ENCODE peak calls at places on chromosomes 16 and 17, in five cellular contexts. V is CD4-positive, CD25-positive, alpha-beta regulatory T cell; R is heart right ventricle; W is CD4-positive, alpha-beta memory T cell; A is transverse colon. Z is an unnamed sample. For H3K27me3 and H3K9me3, the result is how much of the 10 kb centered on the place peaks cover.

GRCh38 chr17:48575066-48575582 is 3.0 kb downstream of the HOXB4 start:
- DNase-seq in V (no peak), R (no peak), W (no peak), A (no peak), Z (no peak)

GRCh38 chr17:52233176-52233575 is 74.7 kb upstream of the CA10 start:
- DNase-seq in V (no peak), R (no peak), W (no peak), A (no peak), Z (no peak)

GRCh38 chr17:1847191-1847590 is 17.4 kb downstream of the RPA1 start:
- DNase-seq in V (no peak), R (peak), W (no peak), A (no peak), Z (no peak)

GRCh38 chr17:7340179-7340578 is 3.9 kb downstream of the ACAP1 start:
- DNase-seq in V (no peak), R (no peak), W (no peak), A (no peak), Z (no peak)

GRCh38 chr17:46889992-46890564 is 32.9 kb upstream of the GOSR2 start:
- DNase-seq in V (no peak), R (no peak), W (no peak), A (no peak), Z (no peak)

GRCh38 chr16:54651851-54652770 is 278.6 kb upstream of the IRX5 start:
- DNase-seq in V (no peak), R (no peak), W (no peak), A (no peak), Z (no peak)

GRCh38 chr17:30074726-30075125 is 41.9 kb upstream of the NSRP1 start:
- DNase-seq in V (no peak), R (no peak), W (no peak), A (no peak), Z (no peak)

GRCh38 chr16:60605176-60605575 is 1431.1 kb downstream of the CDH8 start:
- DNase-seq in V (no peak), R (no peak), W (no peak), A (no peak), Z (no peak)

GRCh38 chr16:55691771-55692170 is 36.0 kb downstream of the SLC6A2 start:
- DNase-seq in V (no peak), R (no peak), W (no peak), A (no peak), Z (no peak)

GRCh38 chr16:27639588-27640276 is 89.8 kb downstream of the KATNIP start:
- DNase-seq in V (no peak), R (peak), W (peak), A (no peak), Z (no peak)

GRCh38 chr16:12976936-12977335 is 75.5 kb downstream of the SHISA9 start:
- DNase-seq in V (no peak), R (no peak), W (no peak), A (no peak), Z (no peak)

GRCh38 chr16:51615141-51615540 is 464.1 kb upstream of the SALL1 start:
- DNase-seq in V (no peak), R (no peak), W (no peak), A (no peak), Z (no peak)

GRCh38 chr16:69727916-69728270 is 1.5 kb upstream of the NQO1 start:
- DNase-seq in V (no peak), R (no peak), W (no peak), A (no peak), Z (no peak)

GRCh38 chr17:61000911-61001310 is 323.3 kb downstream of the BCAS3 start:
- DNase-seq in V (no peak), R (no peak), W (no peak), A (no peak), Z (no peak)

GRCh38 chr16:8623634-8624033 is 2.1 kb downstream of the METTL22 start:
- DNase-seq in V (no peak), R (no peak), W (no peak), A (no peak), Z (no peak)

GRCh38 chr17:43085489-43085888 is 39.7 kb downstream of the BRCA1 start:
- DNase-seq in V (no peak), R (no peak), W (no peak), A (no peak), Z (no peak)

GRCh38 chr16:70331588-70332358 is 14.9 kb upstream of the DDX19A start:
- DNase-seq in V (no peak), R (no peak), W (no peak), A (no peak), Z (no peak)

GRCh38 chr16:68396481-68396880 is 51.8 kb downstream of the SMPD3 start:
- DNase-seq in V (peak), R (no peak), W (peak), A (peak), Z (peak)

GRCh38 chr17:66437466-66438026 is 135.1 kb downstream of the PRKCA start:
- DNase-seq in V (no peak), R (no peak), W (no peak), A (no peak), Z (no peak)

GRCh38 chr17:40666366-40666765 is 1.4 kb upstream of the KRT222 start:
- DNase-seq in V (no peak), R (no peak), W (no peak), A (no peak), Z (no peak)
- H3K27me3 ChIP-seq in V (under half), R (under half), W (under half), A (half or more), Z (under half)

DNA sequence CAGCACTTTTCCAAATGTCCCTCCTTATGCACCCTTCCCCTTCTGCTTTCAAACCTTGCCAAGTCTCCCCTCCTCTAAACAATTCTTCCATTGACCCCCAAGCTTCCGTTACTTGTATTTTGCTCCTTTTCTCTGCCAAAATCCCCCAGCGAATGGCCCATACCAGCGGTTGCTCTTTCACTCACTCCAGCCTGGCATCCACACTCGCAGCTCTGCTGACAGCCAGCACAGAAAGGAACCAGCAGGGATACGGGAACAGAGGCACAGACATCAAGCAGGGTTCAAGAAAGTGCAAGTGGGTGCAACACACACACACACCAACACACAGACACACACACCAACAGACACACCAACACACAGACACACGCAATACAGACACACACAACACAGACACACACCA is 2.8 kb downstream of the CDRT4 start:
- DNase-seq in V (no peak), R (no peak), W (no peak), A (no peak), Z (no peak)
- H3K27ac ChIP-seq in V (no peak), R (no peak), W (no peak), A (peak), Z (no peak)

GRCh38 chr16:85310868-85311585 is 198.8 kb upstream of the CIBAR2 start:
- DNase-seq in V (peak), R (no peak), W (no peak), A (no peak), Z (no peak)

GRCh38 chr16:85312174-85312573 is 199.9 kb upstream of the CIBAR2 start:
- DNase-seq in V (no peak), R (no peak), W (no peak), A (no peak), Z (no peak)

GRCh38 chr16:85309656-85310587 is 197.7 kb upstream of the CIBAR2 start:
- DNase-seq in V (no peak), R (no peak), W (no peak), A (peak), Z (no peak)

GRCh38 chr16:85312642-85313540 is 200.6 kb upstream of the CIBAR2 start:
- DNase-seq in V (no peak), R (no peak), W (no peak), A (no peak), Z (no peak)

GRCh38 chr16:85311741-85312140 is 199.5 kb upstream of the CIBAR2 start:
- DNase-seq in V (no peak), R (no peak), W (no peak), A (no peak), Z (no peak)
- H3K9me3 ChIP-seq in V (under half), R (under half), W (under half), A (under half), Z (under half)

GRCh38 chr17:79287743-79288142 is 213.1 kb downstream of the ENGASE start:
- DNase-seq in V (no peak), R (no peak), W (no peak), A (no peak), Z (no peak)

GRCh38 chr17:79294459-79295071 is 219.9 kb downstream of the ENGASE start:
- DNase-seq in V (no peak), R (peak), W (peak), A (peak), Z (peak)

GRCh38 chr17:79288950-79289349 is 214.3 kb downstream of the ENGASE start:
- DNase-seq in V (no peak), R (no peak), W (no peak), A (no peak), Z (no peak)

GRCh38 chr17:79295307-79295706 is 220.7 kb downstream of the ENGASE start:
- DNase-seq in V (no peak), R (no peak), W (no peak), A (no peak), Z (no peak)

GRCh38 chr17:79290726-79291125 is 216.1 kb downstream of the ENGASE start:
- DNase-seq in V (no peak), R (no peak), W (no peak), A (no peak), Z (no peak)
- H3K27me3 ChIP-seq in V (under half), R (under half), W (under half), A (under half), Z (under half)

GRCh38 chr16:81181013-81181720 is 57.3 kb upstream of the BCO1 start:
- DNase-seq in V (no peak), R (peak), W (no peak), A (peak), Z (no peak)

GRCh38 chr16:81185416-81185815 is 53.1 kb upstream of the BCO1 start:
- DNase-seq in V (no peak), R (no peak), W (no peak), A (no peak), Z (no peak)

GRCh38 chr16:81179219-81179618 is 59.3 kb upstream of the BCO1 start:
- DNase-seq in V (no peak), R (no peak), W (no peak), A (no peak), Z (no peak)

GRCh38 chr16:81175325-81175891 is 63.1 kb upstream of the BCO1 start:
- DNase-seq in V (no peak), R (no peak), W (no peak), A (no peak), Z (no peak)

GRCh38 chr16:81180578-81180977 is 57.9 kb upstream of the BCO1 start:
- DNase-seq in V (no peak), R (no peak), W (no peak), A (no peak), Z (no peak)
- H3K27ac ChIP-seq in V (no peak), R (peak), W (no peak), A (peak), Z (no peak)

DNA sequence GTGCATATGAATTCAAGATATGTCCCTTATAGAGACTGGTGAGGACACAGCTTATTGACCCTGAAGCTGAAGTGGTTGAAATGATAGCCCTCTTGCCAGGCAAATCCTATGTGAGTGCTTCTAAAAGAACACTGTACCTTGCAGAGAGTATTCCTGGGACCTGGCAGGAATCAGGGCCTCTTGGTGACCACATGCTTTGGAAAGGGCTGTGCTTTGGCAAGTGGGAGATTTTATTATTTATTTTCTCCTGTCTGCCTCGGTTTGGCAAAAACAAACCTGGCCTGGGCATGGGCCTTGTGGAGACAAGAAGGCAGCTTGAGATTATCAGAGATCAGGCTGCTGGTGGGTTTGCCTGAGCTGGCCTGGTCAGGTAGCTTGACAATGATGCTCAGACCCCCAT is 24.6 kb downstream of the ABCC1 start:
- DNase-seq in V (no peak), R (no peak), W (no peak), A (no peak), Z (no peak)
- H3K9me3 ChIP-seq in V (under half), R (under half), W (under half), A (under half), Z (under half)

DNA sequence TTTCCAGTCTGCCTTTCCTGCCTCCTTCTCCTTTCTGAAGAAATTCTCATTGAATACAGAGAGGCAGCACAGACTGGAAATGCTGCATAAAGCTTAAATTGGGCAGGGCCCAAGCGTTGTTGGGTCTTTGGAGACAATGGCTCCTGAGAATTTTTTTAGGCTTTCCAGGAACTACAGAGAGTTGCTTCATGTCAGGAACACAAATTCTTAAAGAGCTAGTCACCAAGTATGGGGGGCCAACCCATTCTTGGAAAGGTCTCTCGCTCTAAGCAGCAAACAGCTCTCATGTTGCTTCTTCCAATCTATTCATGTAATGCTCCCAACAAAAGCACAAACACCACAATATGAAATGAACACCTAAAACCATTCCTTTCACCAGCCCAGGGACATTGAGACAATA is 6.9 kb downstream of the HNF1B start:
- DNase-seq in V (no peak), R (no peak), W (no peak), A (no peak), Z (no peak)
- H3K27me3 ChIP-seq in V (under half), R (under half), W (under half), A (half or more), Z (under half)

GRCh38 chr16:25038239-25038954 is 23.2 kb upstream of the ARHGAP17 start:
- DNase-seq in V (no peak), R (no peak), W (no peak), A (no peak), Z (no peak)
- H3K27ac ChIP-seq in V (no peak), R (no peak), W (no peak), A (no peak), Z (no peak)

GRCh38 chr17:56762144-56762543 is 71.6 kb downstream of the C17orf67 start:
- DNase-seq in V (no peak), R (no peak), W (no peak), A (no peak), Z (no peak)
- H3K9me3 ChIP-seq in V (under half), R (under half), W (under half), A (under half), Z (under half)